ENCODE peak calls at places on chromosomes 11 and 22, in ten cellular contexts. T is cardiac fibroblast, N is astrocyte of the spinal cord, J is fibroblast of pulmonary artery, U is ovary, W is lung, O is fibroblast of lung, Q is AG04450, R is neuronal stem cell, P is iPS DF 6.9. B is an unnamed sample.

GRCh38 chr11:101840720-101841119 is 74.1 kb upstream of the CEP126 start:
- DNase-seq in P (no peak), U (no peak), O (no peak), J (no peak), Q (no peak), T (no peak), W (no peak), R (no peak), N (no peak), B (no peak)

GRCh38 chr11:132048040-132048439 is 677.6 kb downstream of the NTM start:
- DNase-seq in W (no peak), Q (no peak), P (no peak), U (no peak), T (no peak), O (no peak), N (no peak), R (no peak), J (no peak), B (no peak)

GRCh38 chr11:95877288-95877687 is 46.6 kb downstream of the MTMR2 start:
- DNase-seq in U (no peak), N (peak; percentile 99), P (no peak), W (no peak), T (peak; percentile 91), O (peak; percentile 100), Q (peak; percentile 98), R (no peak), J (peak; percentile 99), B (no peak)

GRCh38 chr11:7636350-7636749 is 37.0 kb downstream of the CYB5R2 start:
- DNase-seq in O (no peak), T (no peak), U (no peak), W (no peak), P (no peak), N (no peak), R (no peak), J (no peak), Q (no peak), B (no peak)

GRCh38 chr11:94876222-94876621 is 97.1 kb downstream of the CWC15 start:
- DNase-seq in T (no peak), J (no peak), O (no peak), U (no peak), R (no peak), Q (no peak), N (no peak), W (peak; percentile 25), P (no peak), B (no peak)

GRCh38 chr11:94308024-94308423 is 3.6 kb downstream of the IZUMO1R start:
- DNase-seq in J (no peak), P (no peak), R (no peak), Q (no peak), T (no peak), W (no peak), O (no peak), U (no peak), N (no peak), B (no peak)

GRCh38 chr11:130874396-130874795 is 41.9 kb downstream of the SNX19 start:
- DNase-seq in J (peak; percentile 27), W (no peak), T (no peak), O (no peak), Q (no peak), R (no peak), P (no peak), U (no peak), N (peak; percentile 41), B (no peak)

GRCh38 chr11:109747839-109748238 is 325.8 kb downstream of the C11orf87 start:
- DNase-seq in W (no peak), P (no peak), J (no peak), R (no peak), N (no peak), Q (no peak), O (no peak), U (no peak), T (no peak), B (no peak)

GRCh38 chr11:36622431-36623136 is 24.5 kb upstream of the RAG2 start:
- DNase-seq in R (no peak), O (peak; percentile 32), J (peak; percentile 56), Q (peak; percentile 0), P (no peak), U (no peak), W (no peak), T (peak; percentile 36), N (peak; percentile 29), B (no peak)

GRCh38 chr22:20966883-20967696 is at the start of gene AIFM3:
- DNase-seq in Q (no peak), U (no peak), T (no peak), J (no peak), W (no peak), R (no peak), N (no peak), P (no peak), O (no peak), B (no peak)

GRCh38 chr22:31625257-31625640 is 36.8 kb downstream of the PISD start:
- DNase-seq in J (no peak), O (no peak), P (no peak), T (no peak), U (no peak), Q (no peak), N (no peak), R (no peak), W (no peak), B (no peak)

GRCh38 chr11:59755701-59756495 is 722 bp downstream of the STX3 start:
- DNase-seq in W (peak; percentile 78), O (peak; percentile 77), T (peak; percentile 81), J (peak; percentile 80), U (peak; percentile 86), R (peak; percentile 51), N (peak; percentile 67), Q (peak; percentile 37), P (peak; percentile 4), B (peak; percentile 78)

GRCh38 chr22:49449811-49450386 is 377.8 kb downstream of the BRD1 start:
- DNase-seq in J (no peak), O (no peak), W (no peak), U (no peak), T (no peak), Q (no peak), R (no peak), N (no peak), P (no peak), B (no peak)
- H3K4me3 ChIP-seq in J (no peak overlapping the region), O (no peak overlapping the region), W (no peak overlapping the region), U (no peak overlapping the region), T (no peak overlapping the region), Q (no peak overlapping the region), R (no peak overlapping the region), N (no peak overlapping the region), P (no peak overlapping the region), B (peak overlapping the region; percentile 37)

DNA sequence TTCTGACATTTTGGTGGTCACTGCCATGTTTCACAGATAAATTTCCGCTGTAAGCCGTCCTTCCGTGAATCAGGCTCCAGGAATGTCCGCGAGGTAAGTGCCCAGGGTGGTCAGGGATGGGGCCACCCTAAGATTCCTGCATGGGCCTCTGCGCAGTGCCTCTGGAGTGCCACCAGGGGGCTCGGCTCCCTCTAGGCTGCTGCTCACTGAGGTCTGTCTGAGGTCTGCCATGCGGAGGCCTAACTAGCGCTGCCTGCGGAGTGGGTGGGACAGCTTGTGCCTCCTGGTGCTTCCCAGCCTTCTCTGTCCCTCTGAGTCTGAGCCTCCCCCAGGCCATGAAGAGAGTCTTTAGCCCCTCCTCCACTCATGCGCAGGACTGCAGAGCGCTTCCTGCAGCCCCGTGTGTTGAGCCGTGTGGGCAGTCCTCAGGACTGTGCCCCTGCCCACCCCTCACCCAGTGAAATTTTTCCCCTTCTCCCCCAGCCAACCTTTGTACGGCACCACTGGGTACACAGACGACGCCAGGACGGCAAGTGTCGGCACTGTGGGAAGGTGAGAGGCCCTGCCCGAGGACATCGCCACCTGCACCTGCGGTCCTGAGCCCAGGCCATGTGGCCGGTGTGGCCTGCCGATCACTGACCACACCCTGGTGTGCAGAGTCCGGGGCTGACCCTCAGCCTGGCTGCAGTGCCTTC is 11.9 kb upstream of the MDK start:
- DNase-seq in N (peak; percentile 72), Q (peak; percentile 46), R (no peak), T (peak; percentile 83), U (peak; percentile 69), W (peak; percentile 52), J (peak; percentile 80), P (no peak), O (peak; percentile 69), B (peak; percentile 84)
- H3K4me3 ChIP-seq in N (no peak overlapping the region), Q (no peak overlapping the region), R (no peak overlapping the region), T (no peak overlapping the region), U (no peak overlapping the region), W (no peak overlapping the region), J (no peak overlapping the region), P (no peak overlapping the region), O (no peak overlapping the region), B (no peak overlapping the region)

GRCh38 chr11:60844045-60844869 is 2.3 kb downstream of the CCDC86 start:
- DNase-seq in J (no peak), N (peak; percentile 57), U (no peak), T (no peak), W (no peak), P (no peak), O (peak; percentile 40), Q (no peak), R (no peak), B (no peak)
- H3K4me3 ChIP-seq in J (peak overlapping the region; percentile 95), N (peak overlapping the region; percentile 93), U (no peak overlapping the region), T (peak overlapping the region; percentile 99), W (no peak overlapping the region), P (no peak overlapping the region), O (peak overlapping the region; percentile 90), Q (peak overlapping the region; percentile 89), R (peak overlapping the region; percentile 48), B (peak overlapping the region; percentile 91)

DNA sequence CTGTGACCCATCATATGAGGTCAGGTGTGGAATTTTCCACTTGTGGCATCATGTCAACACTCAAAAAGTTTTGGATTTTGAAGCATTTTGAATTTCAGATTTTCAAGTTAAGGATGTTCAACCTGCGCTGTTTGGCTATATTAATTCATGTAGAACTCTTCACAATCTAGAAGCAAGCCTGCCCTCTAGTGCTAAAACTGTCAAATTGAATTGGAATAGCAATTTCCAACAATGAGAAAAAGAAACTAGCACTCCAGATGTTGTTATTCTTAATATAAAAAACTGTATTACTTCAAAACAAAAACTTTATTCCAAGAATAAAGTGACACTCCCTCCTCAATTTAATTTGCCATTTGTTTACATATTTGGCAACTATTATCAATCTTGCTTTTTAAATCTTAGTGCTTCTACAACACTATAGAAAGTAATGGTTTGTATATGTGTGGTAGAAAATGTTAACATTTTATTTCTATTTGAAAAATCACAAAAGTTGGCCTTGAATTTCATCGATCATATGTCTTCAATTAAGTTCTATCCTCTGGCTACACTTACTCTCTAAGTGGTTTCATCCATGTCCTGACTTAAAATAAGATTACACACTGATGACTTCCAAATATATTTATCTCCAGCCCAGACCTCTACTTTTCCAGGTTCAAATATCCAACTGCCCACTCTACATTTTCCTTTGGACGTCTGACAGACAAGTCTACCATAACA is 36.6 kb downstream of the DCUN1D5 start:
- DNase-seq in R (peak; percentile 3), N (peak; percentile 62), O (peak; percentile 73), U (no peak), P (no peak), J (peak; percentile 65), T (peak; percentile 63), W (no peak), Q (peak; percentile 16), B (no peak)
- H3K4me3 ChIP-seq in R (no peak overlapping the region), N (no peak overlapping the region), O (no peak overlapping the region), U (no peak overlapping the region), P (no peak overlapping the region), J (no peak overlapping the region), T (no peak overlapping the region), W (no peak overlapping the region), Q (no peak overlapping the region), B (no peak overlapping the region)

B was measured in dorsolateral prefrontal cortex.